ENCODE peak calls at places on chromosomes 3 and 15, in six cellular contexts. N, D, T, C, V and O are unnamed samples.

GRCh38 chr3:22225161-22225560 is 474.2 kb upstream of the ZNF385D start:
- DNase-seq in N (no peak), D (no peak), T (peak; percentile 6), C (no peak), V (no peak), O (no peak)

GRCh38 chr3:140276698-140277097 is 341.7 kb downstream of the CLSTN2 start:
- DNase-seq in N (peak; percentile 16), D (no peak), T (peak; percentile 80), C (peak; percentile 53), V (peak; percentile 1), O (no peak)

GRCh38 chr3:38610934-38611333 is 38.6 kb downstream of the SCN5A start:
- DNase-seq in N (no peak), D (no peak), T (no peak), C (no peak), V (no peak), O (no peak)

GRCh38 chr15:50452927-50453326 is 28.7 kb downstream of the USP8 start:
- DNase-seq in N (peak; percentile 27), D (no peak), T (no peak), C (peak; percentile 57), V (peak; percentile 59), O (no peak)

GRCh38 chr15:45112592-45113379 is 1.2 kb downstream of the DUOX2 start:
- DNase-seq in N (no peak), D (no peak), T (peak; percentile 28), C (no peak), V (no peak), O (no peak)

GRCh38 chr15:84741151-84741550 is 7.2 kb upstream of the ZNF592 start:
- DNase-seq in N (no peak), D (no peak), T (no peak), C (no peak), V (no peak), O (no peak)

GRCh38 chr3:175605851-175606250 is 746.7 kb downstream of the NAALADL2 start:
- DNase-seq in N (peak; percentile 36), D (no peak), T (no peak), C (peak; percentile 23), V (no peak), O (no peak)

GRCh38 chr3:103295974-103296570 is 861.3 kb downstream of the ZPLD1 start:
- DNase-seq in N (peak; percentile 36), D (no peak), T (peak; percentile 23), C (peak; percentile 45), V (peak; percentile 33), O (no peak)

GRCh38 chr15:67164811-67165652 is 89.4 kb downstream of the AAGAB start:
- DNase-seq in N (peak; percentile 87), D (no peak), T (peak; percentile 55), C (peak; percentile 87), V (peak; percentile 70), O (no peak)

GRCh38 chr3:56800373-56801150 is 1.2 kb downstream of the ARHGEF3 start:
- DNase-seq in N (peak; percentile 56), D (no peak), T (no peak), C (no peak), V (no peak), O (no peak)

GRCh38 chr15:100737214-100737613 is 134.8 kb downstream of the ASB7 start:
- DNase-seq in N (no peak), D (no peak), T (no peak), C (no peak), V (no peak), O (no peak)

GRCh38 chr3:126731044-126731443 is 27.0 kb downstream of the CHCHD6 start:
- DNase-seq in N (no peak), D (no peak), T (no peak), C (no peak), V (no peak), O (no peak)

GRCh38 chr3:107106316-107106715 is 270.9 kb upstream of the CCDC54 start:
- DNase-seq in N (peak; percentile 78), D (no peak), T (no peak), C (peak; percentile 60), V (peak; percentile 53), O (no peak)

GRCh38 chr15:58924326-58924725 is 9.2 kb downstream of the SLTM start:
- DNase-seq in N (peak; percentile 13), D (no peak), T (no peak), C (peak; percentile 76), V (peak; percentile 68), O (no peak)

GRCh38 chr3:131553495-131554247 is 50.9 kb upstream of the MRPL3 start:
- DNase-seq in N (no peak), D (no peak), T (no peak), C (no peak), V (no peak), O (no peak)

GRCh38 chr3:125107384-125107783 is 51.6 kb upstream of the HEG1 start:
- DNase-seq in N (no peak), D (no peak), T (no peak), C (no peak), V (no peak), O (no peak)

GRCh38 chr3:15427981-15428380 is 583 bp downstream of the EAF1 start:
- DNase-seq in N (no peak), D (no peak), T (no peak), C (no peak), V (no peak), O (no peak)

GRCh38 chr15:29422606-29423005 is 153.0 kb upstream of the NSMCE3 start:
- DNase-seq in N (no peak), D (no peak), T (no peak), C (no peak), V (no peak), O (no peak)

GRCh38 chr3:48652923-48653715 is 9.6 kb downstream of the CELSR3 start:
- DNase-seq in N (no peak), D (no peak), T (no peak), C (no peak), V (no peak), O (no peak)

GRCh38 chr15:83955806-83956265 is 279.7 kb upstream of the GOLGA6L4 start:
- DNase-seq in N (no peak), D (no peak), T (no peak), C (no peak), V (no peak), O (no peak)

DNA sequence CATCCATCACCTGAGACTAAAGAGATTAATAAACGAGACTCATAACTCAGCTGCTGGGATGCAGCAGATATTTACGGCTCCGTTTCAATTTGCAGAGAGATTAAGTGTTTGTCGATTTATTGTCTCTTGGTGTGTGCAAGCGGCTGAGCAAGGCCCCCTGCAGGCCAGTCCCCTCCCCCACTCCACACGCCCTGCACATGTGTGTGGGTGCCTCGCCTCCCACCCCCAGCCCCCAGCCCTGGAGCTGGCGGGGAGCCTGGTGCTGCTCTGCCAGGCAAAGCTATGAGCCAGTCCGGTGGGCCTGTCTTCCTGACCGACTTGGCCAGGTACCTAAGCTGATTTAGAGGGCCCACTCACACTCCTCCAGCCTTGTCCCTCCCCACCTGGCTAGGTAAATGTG is 63.0 kb downstream of the CYP11A1 start:
- DNase-seq in N (no peak), D (no peak), T (no peak), C (no peak), V (no peak), O (no peak)
- TF ChIP-seq CTCF in N (no peak), D (no peak), T (no peak), C (no peak), V (no peak), O (no peak)

GRCh38 chr3:171847595-171848259 is 4.6 kb downstream of the TMEM212 start:
- DNase-seq in N (no peak), D (no peak), T (no peak), C (no peak), V (no peak), O (no peak)
- H3K4me3 ChIP-seq in N (no peak overlapping the region), D (no peak overlapping the region), T (no peak overlapping the region), C (no peak overlapping the region), V (no peak overlapping the region), O (no peak overlapping the region)

GRCh38 chr3:150330872-150331271 is 77.2 kb upstream of the TSC22D2 start:
- DNase-seq in N (no peak), D (no peak), T (no peak), C (no peak), V (no peak), O (no peak)

GRCh38 chr3:150331978-150332568 is 76.0 kb upstream of the TSC22D2 start:
- DNase-seq in N (no peak), D (no peak), T (no peak), C (no peak), V (no peak), O (no peak)

GRCh38 chr3:150334974-150335373 is 73.1 kb upstream of the TSC22D2 start:
- DNase-seq in N (no peak), D (no peak), T (no peak), C (no peak), V (no peak), O (no peak)

GRCh38 chr3:150335631-150336030 is 72.5 kb upstream of the TSC22D2 start:
- DNase-seq in N (peak; percentile 64), D (no peak), T (no peak), C (peak; percentile 60), V (no peak), O (no peak)

DNA sequence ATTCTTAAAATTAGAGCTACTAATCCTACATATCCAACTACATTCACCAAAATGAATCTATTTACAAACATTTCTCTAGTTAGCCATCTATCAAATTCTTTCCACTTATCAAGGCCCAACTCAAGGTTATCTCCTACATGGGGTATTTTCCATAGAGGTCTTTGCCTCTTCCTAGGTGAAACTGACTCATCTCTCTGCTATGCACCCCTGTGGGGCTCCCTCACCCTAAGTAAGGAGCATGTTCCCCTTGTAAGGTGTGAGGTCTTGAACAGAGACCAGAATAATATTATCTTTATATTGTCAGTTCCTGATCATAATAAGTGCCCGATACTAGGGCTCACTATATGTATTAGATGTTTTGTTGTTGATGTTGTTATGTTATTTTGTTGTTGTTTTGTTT is 74.6 kb upstream of the TSC22D2 start:
- DNase-seq in N (no peak), D (no peak), T (no peak), C (no peak), V (no peak), O (no peak)
- TF ChIP-seq CTCF in N (no peak), D (no peak), T (no peak), C (no peak), V (no peak), O (no peak)

DNA sequence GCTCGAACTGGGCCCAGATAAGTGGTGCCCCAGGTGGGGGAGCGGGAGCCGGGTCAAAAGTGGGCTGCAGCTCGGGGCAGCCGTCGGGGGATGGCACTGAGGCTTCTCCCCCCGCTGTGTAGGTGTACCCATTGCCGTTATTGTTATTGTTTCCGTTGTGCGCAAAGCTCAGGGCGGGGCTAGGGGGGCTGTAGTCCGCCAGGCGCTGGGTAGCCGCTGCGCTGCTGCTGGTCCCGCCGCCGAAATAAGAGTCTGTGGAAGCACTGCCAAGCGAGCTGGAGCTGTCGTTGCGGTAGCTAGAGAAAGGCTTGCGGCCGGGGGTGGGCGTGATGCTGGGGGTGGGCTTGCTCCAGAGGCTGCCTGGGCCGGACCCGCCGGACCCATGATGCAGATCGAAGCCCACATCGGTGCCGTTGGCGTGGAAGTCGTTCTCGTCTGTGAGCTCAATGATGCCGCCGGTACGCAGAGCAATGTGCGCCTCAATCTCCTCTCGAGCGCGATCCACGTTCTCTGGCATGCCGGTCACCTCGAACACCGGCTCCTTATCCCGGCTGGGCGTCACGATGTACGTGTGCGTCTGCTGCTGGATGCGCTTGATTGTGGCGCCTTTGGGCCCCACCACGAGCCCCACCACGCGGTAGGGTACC is 2.0 kb downstream of the MEX3B start:
- DNase-seq in N (peak; percentile 15), D (peak; percentile 30), T (no peak), C (peak; percentile 14), V (no peak), O (no peak)
- H3K4me3 ChIP-seq in N (peak overlapping the region; percentile 72), D (peak overlapping the region; percentile 70), T (peak overlapping the region; percentile 88), C (peak overlapping the region; percentile 75), V (peak overlapping the region; percentile 92), O (peak overlapping the region; percentile 82)

GRCh38 chr15:70196314-70197291 is 98.9 kb upstream of the TLE3 start:
- DNase-seq in N (peak; percentile 99), D (peak; percentile 40), T (peak; percentile 67), C (peak; percentile 96), V (peak; percentile 88), O (peak; percentile 12)
- TF ChIP-seq CTCF in N (no peak), D (no peak), T (no peak), C (no peak), V (no peak), O (no peak)